ENCODE peak calls at places on chromosome 1, in eight cellular contexts. V is NCI-H1436, D is mesothelial cell of epicardium, Q is A549, U is ascending aorta, X is tibial artery, N is uterus, L is fibroblast of the conjunctiva. F is an unnamed sample.

GRCh38 chr1:66503841-66504470 is 30.0 kb upstream of the SGIP1 start:
- DNase-seq in V (peak), D (no peak), Q (peak), U (no peak), X (no peak), N (peak), L (peak), F (peak)

GRCh38 chr1:228006793-228007053 is at the start of gene WNT3A:
- DNase-seq in V (no peak), D (no peak), Q (no peak), U (no peak), X (no peak), N (no peak), L (no peak), F (no peak)

GRCh38 chr1:42941640-42942330 is 16.9 kb downstream of the SLC2A1 start:
- DNase-seq in V (no peak), D (no peak), Q (no peak), U (peak), X (peak), N (no peak), L (peak), F (no peak)

GRCh38 chr1:93964777-93965200 is 55.6 kb upstream of the GCLM start:
- DNase-seq in V (no peak), D (no peak), Q (peak), U (no peak), X (no peak), N (no peak), L (peak), F (no peak)

GRCh38 chr1:116983112-116983511 is 18.4 kb upstream of the CD101 start:
- DNase-seq in V (no peak), D (no peak), Q (no peak), U (no peak), X (no peak), N (no peak), L (no peak), F (no peak)

GRCh38 chr1:152013664-152014237 is 20.1 kb upstream of the S100A10 start:
- DNase-seq in V (peak), D (no peak), Q (no peak), U (no peak), X (no peak), N (no peak), L (no peak), F (peak)

GRCh38 chr1:112714313-112715263 is 544 bp downstream of the PPM1J start:
- DNase-seq in V (no peak), D (no peak), Q (no peak), U (peak), X (no peak), N (no peak), L (no peak), F (no peak)

GRCh38 chr1:178344513-178345077 is 152.2 kb downstream of the CLEC20A start:
- DNase-seq in V (peak), D (no peak), Q (peak), U (no peak), X (no peak), N (no peak), L (peak), F (no peak)

GRCh38 chr1:202952818-202953217 is 5.3 kb downstream of the ADIPOR1 start:
- DNase-seq in V (no peak), D (no peak), Q (no peak), U (peak), X (no peak), N (no peak), L (no peak), F (no peak)

GRCh38 chr1:172658871-172659453 is at the start of gene FASLG:
- DNase-seq in V (no peak), D (no peak), Q (no peak), U (no peak), X (no peak), N (no peak), L (no peak), F (no peak)

GRCh38 chr1:193185861-193186714 is at the start of gene B3GALT2:
- DNase-seq in V (peak), D (no peak), Q (no peak), U (no peak), X (no peak), N (no peak), L (no peak), F (peak)

GRCh38 chr1:188514917-188515316 is 1686.2 kb downstream of the PLA2G4A start:
- DNase-seq in V (no peak), D (no peak), Q (no peak), U (no peak), X (no peak), N (no peak), L (no peak), F (peak)

GRCh38 chr1:62841587-62842169 is 57.7 kb downstream of the ATG4C start:
- DNase-seq in V (peak), D (no peak), Q (peak), U (no peak), X (no peak), N (no peak), L (peak), F (peak)

F was measured in NCI-H2081.